ENCODE peak calls at places on chromosomes 6 and 20, in six cellular contexts. F is pancreas, U is keratinocyte, Q is neuronal stem cell, C is fibroblast of lung, W is mammary epithelial cell. O is an unnamed sample.

GRCh38 chr20:15708984-15709598 is 864.2 kb downstream of the KIF16B start:
- DNase-seq in F (peak; percentile 59), C (peak; percentile 1), U (no peak), Q (no peak), W (no peak), O (peak; percentile 46)

GRCh38 chr6:134351615-134352474 is 33.9 kb upstream of the SGK1 start:
- DNase-seq in C (no peak), U (no peak), Q (no peak), F (no peak), W (no peak), O (no peak)

GRCh38 chr6:144265390-144265789 is 19.7 kb upstream of the UTRN start:
- DNase-seq in Q (peak; percentile 67), W (no peak), F (no peak), U (peak; percentile 40), C (peak; percentile 90), O (peak; percentile 74)

GRCh38 chr20:10319855-10320254 is 101.2 kb downstream of the SNAP25 start:
- DNase-seq in Q (no peak), F (no peak), C (peak; percentile 62), U (no peak), W (peak; percentile 24), O (no peak)

GRCh38 chr6:107230448-107230847 is 115.1 kb upstream of the BEND3 start:
- DNase-seq in Q (no peak), C (no peak), W (no peak), F (no peak), U (no peak), O (no peak)

GRCh38 chr20:49186535-49187329 is 1.4 kb downstream of the STAU1 start:
- DNase-seq in Q (peak; percentile 15), F (peak; percentile 51), C (peak; percentile 58), W (peak; percentile 66), U (no peak), O (peak; percentile 62)

GRCh38 chr6:155936551-155936950 is 480.9 kb upstream of the NOX3 start:
- DNase-seq in W (no peak), U (no peak), C (no peak), F (no peak), Q (no peak), O (no peak)

GRCh38 chr20:3479759-3480615 is 9.2 kb downstream of the ATRN start:
- DNase-seq in W (no peak), C (no peak), F (no peak), Q (no peak), U (no peak), O (no peak)

GRCh38 chr6:31352497-31353368 is 4.2 kb downstream of the HLA-B start:
- DNase-seq in C (no peak), W (no peak), Q (no peak), U (no peak), F (no peak), O (no peak)

GRCh38 chr6:4649728-4650127 is 126.5 kb upstream of the CDYL start:
- DNase-seq in W (peak; percentile 30), Q (no peak), F (no peak), C (no peak), U (no peak), O (no peak)

GRCh38 chr6:142960098-142960497 is 15.1 kb upstream of the HIVEP2 start:
- DNase-seq in C (peak; percentile 69), W (peak; percentile 43), F (no peak), Q (no peak), U (no peak), O (no peak)

GRCh38 chr6:87943191-87943590 is 104.5 kb upstream of the SPACA1 start:
- DNase-seq in C (no peak), Q (no peak), W (no peak), F (no peak), U (no peak), O (no peak)
- H3K27me3 ChIP-seq in C (no peaks in the 10 kb centered on the region), Q (no peaks in the 10 kb centered on the region), W (peaks cover 3% of the 10 kb centered on the region), F (no peaks in the 10 kb centered on the region), U (no peaks in the 10 kb centered on the region), O (no peaks in the 10 kb centered on the region)

GRCh38 chr6:37555040-37555781 is 55.5 kb upstream of the CCDC167 start:
- DNase-seq in C (no peak), Q (no peak), W (no peak), F (no peak), U (no peak), O (no peak)
- H3K4me1 ChIP-seq in C (peaks cover 13% of the 10 kb centered on the region), Q (peaks cover 45% of the 10 kb centered on the region), W (peaks cover 29% of the 10 kb centered on the region), F (no peaks in the 10 kb centered on the region), U (peaks cover 16% of the 10 kb centered on the region), O (no peaks in the 10 kb centered on the region)

GRCh38 chr20:63099426-63100267 is 92.9 kb upstream of the BHLHE23 start:
- DNase-seq in U (no peak), Q (no peak), C (no peak), F (no peak), W (no peak), O (peak; percentile 3)
- H3K27me3 ChIP-seq in U (peaks cover 7% of the 10 kb centered on the region), Q (peaks cover 14% of the 10 kb centered on the region), C (no peaks in the 10 kb centered on the region), F (no peaks in the 10 kb centered on the region), W (peaks cover 2% of the 10 kb centered on the region), O (peaks cover 24% of the 10 kb centered on the region)

GRCh38 chr6:90219168-90219985 is 77.3 kb downstream of the BACH2 start:
- DNase-seq in Q (peak; percentile 43), F (peak; percentile 35), W (no peak), C (peak; percentile 96), U (no peak), O (no peak)
- H3K4me1 ChIP-seq in Q (peaks cover 30% of the 10 kb centered on the region), F (peaks cover 40% of the 10 kb centered on the region), W (peaks cover 23% of the 10 kb centered on the region), C (peaks cover 12% of the 10 kb centered on the region), U (peaks cover 39% of the 10 kb centered on the region), O (peaks cover 24% of the 10 kb centered on the region)

GRCh38 chr6:145673504-145673903 is 61.8 kb downstream of the EPM2A start:
- DNase-seq in Q (no peak), C (no peak), F (no peak), W (no peak), U (no peak), O (no peak)

GRCh38 chr6:145670306-145670705 is 65.0 kb downstream of the EPM2A start:
- DNase-seq in W (no peak), Q (no peak), U (no peak), C (peak; percentile 3), F (no peak), O (no peak)

GRCh38 chr6:145669627-145670034 is 65.7 kb downstream of the EPM2A start:
- DNase-seq in F (no peak), W (peak; percentile 19), Q (no peak), C (peak; percentile 83), U (no peak), O (no peak)

DNA sequence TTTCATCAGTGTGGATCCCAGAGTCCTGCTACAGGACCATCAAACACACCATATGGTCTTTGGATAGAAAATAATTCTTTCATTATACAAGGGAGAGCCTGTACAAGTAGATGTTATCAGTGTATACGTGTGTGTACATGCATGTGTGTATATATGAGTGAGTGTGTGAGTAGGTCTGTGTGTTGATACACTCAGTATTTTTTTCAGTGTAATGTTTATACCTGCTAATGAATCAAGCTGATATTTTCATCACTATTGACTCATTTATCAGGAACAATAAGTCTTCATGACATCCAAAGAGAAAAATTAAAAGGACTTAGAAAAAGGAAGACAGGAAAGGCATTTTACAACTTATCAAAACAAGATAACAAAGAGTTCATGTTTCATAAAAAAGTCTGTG is 66.5 kb downstream of the EPM2A start:
- DNase-seq in C (no peak), F (no peak), Q (no peak), U (peak; percentile 19), W (peak; percentile 26), O (no peak)
- H3K27me3 ChIP-seq in C (no peaks in the 10 kb centered on the region), F (no peaks in the 10 kb centered on the region), Q (no peaks in the 10 kb centered on the region), U (no peaks in the 10 kb centered on the region), W (no peaks in the 10 kb centered on the region), O (no peaks in the 10 kb centered on the region)

GRCh38 chr20:43944653-43945235 is 30.1 kb downstream of the TOX2 start:
- DNase-seq in W (no peak), Q (no peak), U (no peak), F (no peak), C (no peak), O (no peak)

GRCh38 chr20:43945391-43946205 is 30.9 kb downstream of the TOX2 start:
- DNase-seq in U (no peak), C (no peak), F (no peak), W (no peak), Q (no peak), O (no peak)

GRCh38 chr20:43946659-43947315 is 32.1 kb downstream of the TOX2 start:
- DNase-seq in Q (no peak), C (no peak), W (no peak), F (no peak), U (no peak), O (no peak)

GRCh38 chr20:43947316-43947710 is 32.7 kb downstream of the TOX2 start:
- DNase-seq in U (no peak), Q (no peak), F (no peak), C (no peak), W (no peak), O (no peak)

DNA sequence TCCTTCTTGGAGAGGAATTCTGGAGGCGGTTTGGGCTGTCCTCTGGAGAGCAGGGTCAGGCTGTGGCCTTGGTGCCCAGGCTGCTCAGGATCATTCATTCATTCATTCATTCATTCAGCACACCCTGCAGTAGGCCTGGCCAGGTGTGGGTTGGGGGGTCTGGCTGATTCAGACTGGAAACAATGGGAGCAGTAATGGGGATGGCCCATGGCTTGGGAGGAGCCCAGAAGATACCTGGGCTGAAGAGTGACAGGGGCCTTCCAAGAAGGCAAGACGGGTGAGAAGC is 31.5 kb downstream of the TOX2 start:
- DNase-seq in U (no peak), C (no peak), F (no peak), W (no peak), Q (no peak), O (no peak)
- H3K4me1 ChIP-seq in U (peaks cover 16% of the 10 kb centered on the region), C (peaks cover 15% of the 10 kb centered on the region), F (peaks cover 3% of the 10 kb centered on the region), W (peaks cover 19% of the 10 kb centered on the region), Q (peaks cover 5% of the 10 kb centered on the region), O (no peaks in the 10 kb centered on the region)

GRCh38 chr20:23047001-23047737 is 2.3 kb downstream of the THBD start:
- DNase-seq in Q (no peak), W (peak; percentile 26), C (no peak), U (no peak), F (no peak), O (no peak)

GRCh38 chr20:23039885-23040508 is 4.9 kb downstream of the SSTR4 start:
- DNase-seq in W (peak; percentile 47), C (no peak), F (no peak), Q (no peak), U (no peak), O (no peak)

GRCh38 chr20:23046431-23046830 is 3.0 kb downstream of the THBD start:
- DNase-seq in F (no peak), C (no peak), W (no peak), U (no peak), Q (no peak), O (no peak)

GRCh38 chr20:23042270-23042669 is 7.2 kb downstream of the SSTR4 start:
- DNase-seq in U (no peak), F (no peak), Q (no peak), C (no peak), W (no peak), O (no peak)

GRCh38 chr20:23043376-23043775 is 6.1 kb downstream of the THBD start:
- DNase-seq in Q (no peak), C (no peak), F (no peak), W (no peak), U (no peak), O (no peak)
- H3K27me3 ChIP-seq in Q (peaks cover 10% of the 10 kb centered on the region), C (peaks cover 5% of the 10 kb centered on the region), F (peaks cover 35% of the 10 kb centered on the region), W (no peaks in the 10 kb centered on the region), U (peaks cover 5% of the 10 kb centered on the region), O (no peaks in the 10 kb centered on the region)